ENCODE peak calls at places on chromosome 14, in four cellular contexts. One of them, this sample, is unnamed.

GRCh38 chr14:91872011-91872476 is 4.7 kb upstream of the TC2N start:
- DNase-seq in C1 segment of cervical spinal cord: no peak
- DNase-seq in ELR: no peak
- DNase-seq in stimulated activated CD4-positive, alpha-beta T cell treated with anti-CD3 and anti-CD28 coated beads, Interleukin-4, amount 100 ng/mL, for 48 hours: no peak
- DNase-seq in this sample: peak

GRCh38 chr14:101070540-101071492 is 167.3 kb upstream of the RTL1 start:
- DNase-seq in C1 segment of cervical spinal cord: no peak
- DNase-seq in stimulated activated CD4-positive, alpha-beta T cell treated with anti-CD3 and anti-CD28 coated beads, Interleukin-4, amount 100 ng/mL, for 48 hours: no peak
- DNase-seq in ELR: no peak
- DNase-seq in this sample: no peak

GRCh38 chr14:32940711-32941667 is 2.3 kb downstream of the NPAS3 start:
- DNase-seq in stimulated activated CD4-positive, alpha-beta T cell treated with anti-CD3 and anti-CD28 coated beads, Interleukin-4, amount 100 ng/mL, for 48 hours: no peak
- DNase-seq in ELR: no peak
- DNase-seq in C1 segment of cervical spinal cord: no peak
- DNase-seq in this sample: no peak

GRCh38 chr14:95619785-95620417 is 66.3 kb upstream of the TCL1B start:
- DNase-seq in ELR: no peak
- DNase-seq in stimulated activated CD4-positive, alpha-beta T cell treated with anti-CD3 and anti-CD28 coated beads, Interleukin-4, amount 100 ng/mL, for 48 hours: no peak
- DNase-seq in C1 segment of cervical spinal cord: no peak
- DNase-seq in this sample: no peak

GRCh38 chr14:79783061-79783460 is 428.2 kb downstream of the DIO2 start:
- DNase-seq in ELR: no peak
- DNase-seq in C1 segment of cervical spinal cord: no peak
- DNase-seq in stimulated activated CD4-positive, alpha-beta T cell treated with anti-CD3 and anti-CD28 coated beads, Interleukin-4, amount 100 ng/mL, for 48 hours: no peak
- DNase-seq in this sample: no peak

GRCh38 chr14:60064491-60065072 is 27.1 kb upstream of the PCNX4 start:
- DNase-seq in C1 segment of cervical spinal cord: no peak
- DNase-seq in ELR: peak
- DNase-seq in stimulated activated CD4-positive, alpha-beta T cell treated with anti-CD3 and anti-CD28 coated beads, Interleukin-4, amount 100 ng/mL, for 48 hours: no peak
- DNase-seq in this sample: no peak

GRCh38 chr14:68800361-68800760 is 7.5 kb upstream of the ZFP36L1 start:
- DNase-seq in stimulated activated CD4-positive, alpha-beta T cell treated with anti-CD3 and anti-CD28 coated beads, Interleukin-4, amount 100 ng/mL, for 48 hours: no peak
- DNase-seq in C1 segment of cervical spinal cord: no peak
- DNase-seq in ELR: peak
- DNase-seq in this sample: peak

GRCh38 chr14:68148276-68148675 is 328.7 kb downstream of the RAD51B start:
- DNase-seq in ELR: peak
- DNase-seq in C1 segment of cervical spinal cord: no peak
- DNase-seq in stimulated activated CD4-positive, alpha-beta T cell treated with anti-CD3 and anti-CD28 coated beads, Interleukin-4, amount 100 ng/mL, for 48 hours: no peak
- DNase-seq in this sample: no peak

GRCh38 chr14:53168786-53169185 is 15.7 kb upstream of the DDHD1 start:
- DNase-seq in C1 segment of cervical spinal cord: no peak
- DNase-seq in stimulated activated CD4-positive, alpha-beta T cell treated with anti-CD3 and anti-CD28 coated beads, Interleukin-4, amount 100 ng/mL, for 48 hours: no peak
- DNase-seq in ELR: no peak
- DNase-seq in this sample: no peak

GRCh38 chr14:23114669-23115491 is 4.2 kb downstream of the CEBPE start:
- DNase-seq in C1 segment of cervical spinal cord: no peak
- DNase-seq in stimulated activated CD4-positive, alpha-beta T cell treated with anti-CD3 and anti-CD28 coated beads, Interleukin-4, amount 100 ng/mL, for 48 hours: no peak
- DNase-seq in ELR: peak
- DNase-seq in this sample: no peak

GRCh38 chr14:29518335-29518734 is 409.3 kb downstream of the PRKD1 start:
- DNase-seq in stimulated activated CD4-positive, alpha-beta T cell treated with anti-CD3 and anti-CD28 coated beads, Interleukin-4, amount 100 ng/mL, for 48 hours: no peak
- DNase-seq in C1 segment of cervical spinal cord: no peak
- DNase-seq in ELR: peak
- DNase-seq in this sample: no peak

GRCh38 chr14:64095620-64096019 is 198.6 kb downstream of the ESR2 start:
- DNase-seq in C1 segment of cervical spinal cord: no peak
- DNase-seq in stimulated activated CD4-positive, alpha-beta T cell treated with anti-CD3 and anti-CD28 coated beads, Interleukin-4, amount 100 ng/mL, for 48 hours: no peak
- DNase-seq in ELR: peak
- DNase-seq in this sample: no peak

GRCh38 chr14:22147716-22148115 is 441.3 kb downstream of the DAD1 start:
- DNase-seq in C1 segment of cervical spinal cord: no peak
- DNase-seq in stimulated activated CD4-positive, alpha-beta T cell treated with anti-CD3 and anti-CD28 coated beads, Interleukin-4, amount 100 ng/mL, for 48 hours: no peak
- DNase-seq in ELR: no peak
- DNase-seq in this sample: peak